ENCODE peak calls at places on chromosomes 16 and 17, in ten cellular contexts. J, O, S, K, V, B, C, I, N and A are unnamed samples. For H3K36me3, the result is how much of the 10 kb centered on the place peaks cover.

GRCh38 chr16:73043828-73044493 is 4.0 kb downstream of the ZFHX3 start:
- DNase-seq in N (no peak), C (no peak), J (no peak), K (no peak), S (no peak), B (no peak), V (no peak), O (peak), I (no peak), A (no peak)

GRCh38 chr17:68734911-68735310 is 133.7 kb upstream of the FAM20A start:
- DNase-seq in B (no peak), O (peak), I (no peak), S (no peak), J (no peak), K (no peak), N (no peak), V (no peak), C (no peak), A (no peak)

GRCh38 chr17:81419333-81419885 is 24.2 kb downstream of the BAHCC1 start:
- DNase-seq in K (no peak), J (peak), I (no peak), N (no peak), C (no peak), V (no peak), O (peak), S (peak), B (peak), A (peak)

GRCh38 chr17:63419949-63420867 is 25.9 kb downstream of the CYB561 start:
- DNase-seq in O (no peak), B (no peak), J (no peak), C (no peak), S (no peak), V (no peak), N (no peak), I (no peak), K (no peak), A (peak)

GRCh38 chr16:85979605-85980004 is 80.6 kb downstream of the IRF8 start:
- DNase-seq in K (no peak), C (no peak), B (no peak), O (no peak), I (no peak), V (no peak), J (no peak), S (no peak), N (no peak), A (no peak)

GRCh38 chr17:36001862-36002603 is 680 bp upstream of the CCL15 start:
- DNase-seq in S (peak), J (peak), N (no peak), B (no peak), C (no peak), K (no peak), V (no peak), O (no peak), I (no peak), A (no peak)

GRCh38 chr17:81028506-81028858 is 6.5 kb upstream of the BAIAP2 start:
- DNase-seq in S (peak), C (no peak), N (no peak), I (no peak), K (no peak), O (no peak), B (no peak), V (no peak), J (no peak), A (peak)

GRCh38 chr17:34364741-34365140 is 1.7 kb upstream of the CCL1 start:
- DNase-seq in I (no peak), O (no peak), K (peak), C (no peak), B (no peak), N (no peak), V (no peak), J (no peak), S (no peak), A (no peak)

GRCh38 chr16:53071748-53072301 is 17.0 kb downstream of the CHD9 start:
- DNase-seq in K (peak), N (no peak), V (no peak), J (peak), S (no peak), O (no peak), B (peak), I (peak), C (peak), A (peak)

GRCh38 chr17:83008526-83008925 is 70.9 kb upstream of the METRNL start:
- DNase-seq in K (no peak), S (no peak), B (no peak), C (no peak), I (no peak), V (no peak), O (no peak), N (no peak), J (no peak), A (no peak)

GRCh38 chr16:67209565-67209964 is 10.6 kb downstream of the ELMO3 start:
- DNase-seq in N (no peak), K (no peak), I (no peak), S (no peak), C (no peak), B (no peak), O (no peak), J (no peak), V (no peak), A (no peak)

GRCh38 chr17:4743898-4744297 is 4.2 kb upstream of the CXCL16 start:
- DNase-seq in O (no peak), I (no peak), N (no peak), C (no peak), V (no peak), B (no peak), J (no peak), S (no peak), K (no peak), A (peak)

GRCh38 chr17:80987941-80988461 is 3.6 kb upstream of the CHMP6 start:
- DNase-seq in K (no peak), B (peak), N (no peak), I (no peak), J (peak), C (peak), V (no peak), S (no peak), O (no peak), A (no peak)

GRCh38 chr17:21245703-21246102 is 7.5 kb downstream of the NATD1 start:
- DNase-seq in S (no peak), O (no peak), K (peak), J (no peak), V (no peak), B (no peak), C (no peak), N (no peak), I (no peak), A (no peak)

GRCh38 chr17:75478508-75478907 is 22.1 kb downstream of the TMEM94 start:
- DNase-seq in N (no peak), J (no peak), C (no peak), B (no peak), K (no peak), I (no peak), O (peak), S (no peak), V (no peak), A (peak)

GRCh38 chr17:296906-297690 is 55.5 kb downstream of the RPH3AL start:
- DNase-seq in B (no peak), J (peak), N (no peak), S (no peak), C (no peak), V (no peak), K (no peak), I (no peak), O (no peak), A (peak)

GRCh38 chr16:30399435-30400186 is 4.4 kb downstream of the ZNF48 start:
- DNase-seq in I (no peak), B (no peak), S (no peak), K (no peak), C (no peak), O (no peak), N (no peak), V (no peak), J (no peak), A (no peak)

GRCh38 chr17:7014995-7015586 is 2.7 kb downstream of the RNASEK start:
- DNase-seq in K (peak), J (no peak), S (peak), N (peak), O (peak), B (no peak), C (no peak), I (peak), V (no peak), A (no peak)

GRCh38 chr16:81280393-81280792 is 34.4 kb upstream of the GAN start:
- DNase-seq in S (no peak), J (no peak), C (no peak), I (no peak), O (no peak), N (no peak), K (no peak), B (no peak), V (no peak), A (no peak)

GRCh38 chr16:87344931-87345631 is 27.9 kb upstream of the C16orf95 start:
- DNase-seq in V (no peak), O (no peak), C (no peak), B (peak), I (peak), K (peak), S (no peak), J (no peak), N (peak), A (no peak)

GRCh38 chr16:85261657-85262557 is 149.6 kb upstream of the CIBAR2 start:
- DNase-seq in S (no peak), K (peak), I (peak), B (no peak), V (no peak), O (no peak), C (no peak), N (no peak), J (no peak), A (no peak)

GRCh38 chr16:75406943-75407342 is 26.4 kb downstream of the CFDP1 start:
- DNase-seq in O (no peak), C (no peak), B (no peak), S (no peak), N (no peak), V (no peak), J (no peak), I (no peak), K (no peak), A (no peak)

GRCh38 chr16:16141141-16141540 is 82.2 kb downstream of the ABCC6 start:
- DNase-seq in N (no peak), K (no peak), S (no peak), V (no peak), B (no peak), J (no peak), O (no peak), I (no peak), C (no peak), A (peak)

GRCh38 chr16:16143038-16143763 is 80.1 kb downstream of the ABCC6 start:
- DNase-seq in V (peak), N (no peak), B (no peak), J (no peak), K (peak), S (no peak), I (peak), C (no peak), O (no peak), A (peak)

GRCh38 chr16:16143941-16144340 is 79.4 kb downstream of the ABCC6 start:
- DNase-seq in J (no peak), I (no peak), N (no peak), B (no peak), S (no peak), C (no peak), O (no peak), K (no peak), V (no peak), A (no peak)

GRCh38 chr16:16140537-16140936 is 82.8 kb downstream of the ABCC6 start:
- DNase-seq in C (no peak), N (no peak), S (no peak), B (no peak), J (no peak), I (no peak), K (no peak), V (no peak), O (no peak), A (no peak)

GRCh38 chr16:16141784-16142396 is 81.4 kb downstream of the ABCC6 start:
- DNase-seq in O (no peak), V (no peak), J (no peak), N (no peak), I (no peak), B (no peak), K (no peak), S (no peak), C (no peak), A (peak)
- H3K36me3 ChIP-seq in O (half or more), V (half or more), J (under half), N (under half), I (under half), B (half or more), K (half or more), S (under half), C (under half), A (under half)

GRCh38 chr16:69707920-69708683 is 18.3 kb downstream of the NQO1 start:
- DNase-seq in V (no peak), O (no peak), B (no peak), S (no peak), I (no peak), N (no peak), J (no peak), K (no peak), C (no peak), A (no peak)

GRCh38 chr16:69712914-69713581 is 13.3 kb downstream of the NQO1 start:
- DNase-seq in K (no peak), S (no peak), N (no peak), I (no peak), J (no peak), B (no peak), C (no peak), V (no peak), O (no peak), A (no peak)

GRCh38 chr16:69709456-69710084 is 16.8 kb downstream of the NQO1 start:
- DNase-seq in C (no peak), N (no peak), I (no peak), B (no peak), V (peak), J (no peak), K (no peak), S (peak), O (peak), A (no peak)

GRCh38 chr16:69712277-69712676 is 14.1 kb downstream of the NQO1 start:
- DNase-seq in J (peak), I (no peak), N (no peak), C (no peak), S (no peak), V (no peak), O (no peak), K (no peak), B (no peak), A (no peak)

GRCh38 chr16:69711115-69711740 is 15.1 kb downstream of the NQO1 start:
- DNase-seq in V (no peak), I (no peak), N (no peak), C (no peak), J (peak), K (no peak), B (no peak), O (peak), S (no peak), A (no peak)
- H3K36me3 ChIP-seq in V (half or more), I (under half), N (under half), C (under half), J (under half), K (under half), B (half or more), O (half or more), S (under half), A (under half)

GRCh38 chr16:89949756-89950155 is 1.2 kb downstream of the DEF8 start:
- DNase-seq in B (no peak), C (no peak), O (no peak), I (no peak), K (no peak), J (no peak), S (no peak), V (no peak), N (no peak), A (no peak)

GRCh38 chr16:89953671-89954406 is 5.3 kb downstream of the DEF8 start:
- DNase-seq in C (peak), B (no peak), N (no peak), S (no peak), V (no peak), K (no peak), I (peak), J (no peak), O (no peak), A (no peak)

GRCh38 chr16:89952551-89952950 is 4.0 kb downstream of the DEF8 start:
- DNase-seq in O (no peak), K (no peak), I (no peak), C (no peak), S (no peak), N (no peak), V (no peak), B (no peak), J (no peak), A (no peak)

GRCh38 chr16:89951509-89951908 is 3.0 kb downstream of the DEF8 start:
- DNase-seq in S (no peak), C (no peak), V (no peak), N (no peak), O (no peak), K (no peak), I (no peak), B (no peak), J (no peak), A (no peak)

DNA sequence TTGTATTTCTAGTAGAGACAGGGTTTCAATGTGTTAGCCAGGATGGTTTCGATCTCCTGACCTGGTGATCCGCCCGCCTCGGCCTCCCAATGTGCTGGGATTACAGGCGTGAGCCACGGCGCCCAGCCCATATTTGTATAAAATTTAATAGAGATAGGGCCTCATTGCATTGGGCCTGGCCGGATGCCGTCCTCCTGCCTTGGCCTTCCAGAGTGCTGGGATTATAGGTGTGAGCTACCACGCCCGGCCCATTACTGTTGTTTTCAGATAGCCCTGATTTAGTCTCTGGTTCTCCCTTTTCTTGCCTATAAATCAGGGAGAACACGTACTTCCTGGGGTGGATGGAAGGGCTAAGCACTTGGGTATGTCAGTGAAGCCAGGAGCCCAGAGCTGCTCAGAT is 3.5 kb downstream of the DEF8 start:
- DNase-seq in S (no peak), I (no peak), K (no peak), B (no peak), C (no peak), N (no peak), V (no peak), O (no peak), J (no peak), A (no peak)
- H3K36me3 ChIP-seq in S (under half), I (under half), K (under half), B (under half), C (under half), N (under half), V (under half), O (under half), J (under half), A (under half)

GRCh38 chr17:57531078-57531477 is 214.0 kb downstream of the CCDC182 start:
- DNase-seq in C (no peak), J (no peak), B (no peak), S (no peak), O (no peak), N (no peak), V (no peak), K (no peak), I (no peak), A (no peak)
- H3K36me3 ChIP-seq in C (under half), J (under half), B (under half), S (under half), O (under half), N (under half), V (under half), K (half or more), I (under half), A (under half)

GRCh38 chr17:2990396-2990795 is 73.0 kb downstream of the OR1D5 start:
- DNase-seq in N (no peak), V (no peak), S (no peak), O (no peak), B (no peak), J (no peak), K (no peak), C (no peak), I (no peak), A (no peak)

GRCh38 chr17:2995362-2995761 is 68.0 kb downstream of the OR1D5 start:
- DNase-seq in I (no peak), V (no peak), K (no peak), J (peak), O (no peak), C (no peak), N (no peak), B (no peak), S (no peak), A (no peak)

GRCh38 chr17:2996938-2997670 is 66.3 kb downstream of the OR1D5 start:
- DNase-seq in I (no peak), C (no peak), V (no peak), S (no peak), K (no peak), B (no peak), N (no peak), J (peak), O (no peak), A (no peak)

GRCh38 chr17:2996208-2996855 is 67.1 kb downstream of the OR1D5 start:
- DNase-seq in N (no peak), I (no peak), J (peak), S (no peak), O (no peak), V (no peak), B (no peak), K (no peak), C (no peak), A (no peak)

GRCh38 chr17:2994441-2994840 is 69.0 kb downstream of the OR1D5 start:
- DNase-seq in S (no peak), B (no peak), C (no peak), O (no peak), J (no peak), K (no peak), N (no peak), V (no peak), I (no peak), A (no peak)
- H3K36me3 ChIP-seq in S (under half), B (under half), C (under half), O (under half), J (under half), K (under half), N (under half), V (under half), I (under half), A (under half)

GRCh38 chr17:32356378-32356743 is 6.4 kb downstream of the ZNF207 start:
- DNase-seq in V (no peak), O (no peak), C (no peak), N (no peak), J (no peak), I (no peak), K (no peak), B (no peak), S (no peak), A (no peak)

GRCh38 chr17:32357615-32358014 is 7.7 kb downstream of the ZNF207 start:
- DNase-seq in K (no peak), N (no peak), S (no peak), O (no peak), J (no peak), V (no peak), B (no peak), C (no peak), I (no peak), A (no peak)

GRCh38 chr17:32355649-32356377 is 5.9 kb downstream of the ZNF207 start:
- DNase-seq in B (no peak), N (no peak), I (no peak), V (no peak), K (no peak), O (peak), C (no peak), J (no peak), S (no peak), A (no peak)

GRCh38 chr17:32361270-32361669 is 11.3 kb downstream of the ZNF207 start:
- DNase-seq in C (no peak), I (no peak), J (no peak), S (no peak), V (no peak), K (no peak), B (no peak), N (no peak), O (no peak), A (no peak)

DNA sequence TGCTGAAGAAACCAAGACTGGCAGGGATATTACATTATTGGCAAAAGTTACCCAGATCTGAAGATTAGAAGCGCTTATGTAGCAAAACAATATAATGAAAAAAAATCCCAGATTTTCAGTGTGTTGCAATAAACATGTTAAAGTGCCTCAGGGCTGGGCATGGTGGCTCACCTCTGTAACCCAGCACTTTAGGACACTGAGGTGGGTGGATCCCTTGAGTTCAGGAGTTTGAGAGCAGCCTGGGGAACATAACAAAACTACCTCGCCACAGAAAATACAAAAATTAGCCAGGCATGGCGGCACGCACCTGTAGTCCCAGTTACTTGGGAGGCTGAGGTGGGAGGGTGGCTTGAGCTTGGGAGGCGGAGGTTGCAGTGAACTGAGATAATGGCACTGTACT is 6.8 kb downstream of the ZNF207 start:
- DNase-seq in I (no peak), B (no peak), K (no peak), N (no peak), C (no peak), J (no peak), V (no peak), O (peak), S (no peak), A (no peak)
- H3K36me3 ChIP-seq in I (under half), B (half or more), K (half or more), N (half or more), C (under half), J (under half), V (half or more), O (half or more), S (under half), A (half or more)

GRCh38 chr17:38848939-38849563 is 4.5 kb downstream of the RPL23 start:
- DNase-seq in B (no peak), I (no peak), K (no peak), N (no peak), S (no peak), C (no peak), J (no peak), O (no peak), V (no peak), A (no peak)
- H3K36me3 ChIP-seq in B (half or more), I (under half), K (half or more), N (under half), S (under half), C (under half), J (under half), O (half or more), V (half or more), A (under half)